ENCODE peak calls at places on chromosome 14, in nine cellular contexts. One of them, this sample, is unnamed.

GRCh38 chr14:75418779-75419768 is 8.7 kb upstream of the JDP2 start:
- DNase-seq in iPS-NIHi11: peak; percentile 86
- DNase-seq in cardiac fibroblast: no peak
- DNase-seq in renal cortical epithelial cell: peak; percentile 23
- DNase-seq in Right ventricle myocardium superior: peak; percentile 51
- DNase-seq in glomerular endothelial cell: no peak
- DNase-seq in fibroblast of the aortic adventitia: no peak
- DNase-seq in anterior cingulate cortex: no peak
- DNase-seq in Kasumi-1: peak; percentile 77
- DNase-seq in this sample: no peak

GRCh38 chr14:101833045-101833444 is 71.5 kb downstream of the PPP2R5C start:
- DNase-seq in cardiac fibroblast: no peak
- DNase-seq in Kasumi-1: no peak
- DNase-seq in anterior cingulate cortex: no peak
- DNase-seq in iPS-NIHi11: no peak
- DNase-seq in glomerular endothelial cell: no peak
- DNase-seq in Right ventricle myocardium superior: no peak
- DNase-seq in renal cortical epithelial cell: no peak
- DNase-seq in fibroblast of the aortic adventitia: no peak
- DNase-seq in this sample: no peak

GRCh38 chr14:63770187-63770807 is 42.4 kb upstream of the SGPP1 start:
- DNase-seq in fibroblast of the aortic adventitia: peak; percentile 77
- DNase-seq in renal cortical epithelial cell: peak; percentile 64
- DNase-seq in Kasumi-1: peak; percentile 62
- DNase-seq in Right ventricle myocardium superior: no peak
- DNase-seq in iPS-NIHi11: no peak
- DNase-seq in cardiac fibroblast: peak; percentile 77
- DNase-seq in anterior cingulate cortex: peak; percentile 35
- DNase-seq in glomerular endothelial cell: peak; percentile 29
- DNase-seq in this sample: peak; percentile 34

GRCh38 chr14:102415671-102416070 is 52.9 kb downstream of the TECPR2 start:
- DNase-seq in renal cortical epithelial cell: no peak
- DNase-seq in fibroblast of the aortic adventitia: no peak
- DNase-seq in glomerular endothelial cell: no peak
- DNase-seq in Right ventricle myocardium superior: no peak
- DNase-seq in cardiac fibroblast: no peak
- DNase-seq in Kasumi-1: no peak
- DNase-seq in anterior cingulate cortex: peak; percentile 91
- DNase-seq in iPS-NIHi11: no peak
- DNase-seq in this sample: no peak

GRCh38 chr14:101230851-101231550 is 327.5 kb upstream of the RTL1 start:
- DNase-seq in glomerular endothelial cell: no peak
- DNase-seq in cardiac fibroblast: no peak
- DNase-seq in anterior cingulate cortex: no peak
- DNase-seq in Right ventricle myocardium superior: no peak
- DNase-seq in fibroblast of the aortic adventitia: no peak
- DNase-seq in Kasumi-1: no peak
- DNase-seq in renal cortical epithelial cell: no peak
- DNase-seq in iPS-NIHi11: no peak
- DNase-seq in this sample: no peak

GRCh38 chr14:59360923-59361794 is 104.0 kb downstream of the GPR135 start:
- DNase-seq in iPS-NIHi11: no peak
- DNase-seq in cardiac fibroblast: peak; percentile 86
- DNase-seq in fibroblast of the aortic adventitia: peak; percentile 76
- DNase-seq in Right ventricle myocardium superior: peak; percentile 88
- DNase-seq in renal cortical epithelial cell: peak; percentile 89
- DNase-seq in glomerular endothelial cell: no peak
- DNase-seq in Kasumi-1: peak; percentile 87
- DNase-seq in anterior cingulate cortex: peak; percentile 25
- DNase-seq in this sample: peak; percentile 76

GRCh38 chr14:93592786-93593185 is 162.0 kb downstream of the UNC79 start:
- DNase-seq in Kasumi-1: no peak
- DNase-seq in Right ventricle myocardium superior: no peak
- DNase-seq in anterior cingulate cortex: no peak
- DNase-seq in fibroblast of the aortic adventitia: no peak
- DNase-seq in iPS-NIHi11: no peak
- DNase-seq in glomerular endothelial cell: no peak
- DNase-seq in cardiac fibroblast: no peak
- DNase-seq in renal cortical epithelial cell: no peak
- DNase-seq in this sample: no peak

GRCh38 chr14:36070056-36071043 is 106.2 kb downstream of the PTCSC3 start:
- DNase-seq in glomerular endothelial cell: peak; percentile 16
- DNase-seq in iPS-NIHi11: peak; percentile 70
- DNase-seq in renal cortical epithelial cell: peak; percentile 85
- DNase-seq in Kasumi-1: peak; percentile 57
- DNase-seq in Right ventricle myocardium superior: peak; percentile 54
- DNase-seq in cardiac fibroblast: peak; percentile 68
- DNase-seq in anterior cingulate cortex: peak; percentile 68
- DNase-seq in fibroblast of the aortic adventitia: peak; percentile 50
- DNase-seq in this sample: peak; percentile 45

GRCh38 chr14:62824086-62824485 is 221.2 kb downstream of the KCNH5 start:
- DNase-seq in iPS-NIHi11: no peak
- DNase-seq in Right ventricle myocardium superior: no peak
- DNase-seq in glomerular endothelial cell: no peak
- DNase-seq in renal cortical epithelial cell: no peak
- DNase-seq in Kasumi-1: no peak
- DNase-seq in fibroblast of the aortic adventitia: no peak
- DNase-seq in anterior cingulate cortex: no peak
- DNase-seq in cardiac fibroblast: no peak
- DNase-seq in this sample: no peak

GRCh38 chr14:80315681-80316080 is 104.4 kb upstream of the DIO2 start:
- DNase-seq in Right ventricle myocardium superior: no peak
- DNase-seq in cardiac fibroblast: no peak
- DNase-seq in Kasumi-1: no peak
- DNase-seq in anterior cingulate cortex: no peak
- DNase-seq in iPS-NIHi11: no peak
- DNase-seq in renal cortical epithelial cell: peak; percentile 14
- DNase-seq in glomerular endothelial cell: no peak
- DNase-seq in fibroblast of the aortic adventitia: peak; percentile 15
- DNase-seq in this sample: no peak

GRCh38 chr14:95111507-95112164 is 45.7 kb downstream of the DICER1 start:
- DNase-seq in Right ventricle myocardium superior: no peak
- DNase-seq in iPS-NIHi11: no peak
- DNase-seq in anterior cingulate cortex: no peak
- DNase-seq in fibroblast of the aortic adventitia: no peak
- DNase-seq in Kasumi-1: no peak
- DNase-seq in glomerular endothelial cell: no peak
- DNase-seq in cardiac fibroblast: no peak
- DNase-seq in renal cortical epithelial cell: no peak
- DNase-seq in this sample: no peak

GRCh38 chr14:102784892-102785597 is 7.8 kb downstream of the TRAF3 start:
- DNase-seq in iPS-NIHi11: no peak
- DNase-seq in Right ventricle myocardium superior: no peak
- DNase-seq in glomerular endothelial cell: no peak
- DNase-seq in Kasumi-1: no peak
- DNase-seq in renal cortical epithelial cell: no peak
- DNase-seq in cardiac fibroblast: no peak
- DNase-seq in fibroblast of the aortic adventitia: no peak
- DNase-seq in anterior cingulate cortex: no peak
- DNase-seq in this sample: no peak

GRCh38 chr14:64841121-64841611 is 38.5 kb downstream of the SPTB start:
- DNase-seq in Kasumi-1: no peak
- DNase-seq in fibroblast of the aortic adventitia: peak; percentile 61
- DNase-seq in renal cortical epithelial cell: peak; percentile 80
- DNase-seq in anterior cingulate cortex: no peak
- DNase-seq in Right ventricle myocardium superior: no peak
- DNase-seq in cardiac fibroblast: peak; percentile 63
- DNase-seq in iPS-NIHi11: peak; percentile 71
- DNase-seq in glomerular endothelial cell: no peak
- DNase-seq in this sample: no peak